ENCODE peak calls at places on chromosomes 3 and 15, in five cellular contexts. S, E, C, B and L are unnamed samples.

GRCh38 chr3:196175717-196176116 is 35.5 kb downstream of the ZDHHC19 start:
- DNase-seq in S (no peak), E (no peak), C (no peak), B (no peak), L (no peak)

GRCh38 chr3:16884748-16885587 is at the start of gene PLCL2:
- DNase-seq in S (no peak), E (peak), C (no peak), B (peak), L (no peak)

GRCh38 chr15:35293353-35294130 is 208.4 kb upstream of the NANOGP8 start:
- DNase-seq in S (no peak), E (peak), C (no peak), B (no peak), L (no peak)

GRCh38 chr15:57485869-57486268 is 105.8 kb upstream of the MYZAP start:
- DNase-seq in S (peak), E (peak), C (no peak), B (no peak), L (no peak)

GRCh38 chr3:101638262-101638745 is 38.6 kb downstream of the ZBTB11 start:
- DNase-seq in S (no peak), E (peak), C (no peak), B (no peak), L (no peak)

GRCh38 chr15:90482124-90483011 is 47.4 kb upstream of the CRTC3 start:
- DNase-seq in S (no peak), E (peak), C (peak), B (no peak), L (peak)

GRCh38 chr15:93454788-93455187 is 365.8 kb upstream of the RGMA start:
- DNase-seq in S (no peak), E (no peak), C (no peak), B (no peak), L (no peak)

GRCh38 chr3:40608091-40608490 is 83.3 kb downstream of the ZNF621 start:
- DNase-seq in S (no peak), E (no peak), C (no peak), B (no peak), L (no peak)

GRCh38 chr15:77454265-77454664 is 33.6 kb downstream of the HMG20A start:
- DNase-seq in S (no peak), E (peak), C (no peak), B (no peak), L (no peak)

GRCh38 chr3:191356586-191357439 is 26.5 kb upstream of the UTS2B start:
- DNase-seq in S (peak), E (peak), C (no peak), B (no peak), L (no peak)

GRCh38 chr15:41559489-41560177 is 621 bp downstream of the TYRO3 start:
- DNase-seq in S (no peak), E (no peak), C (peak), B (no peak), L (no peak)

GRCh38 chr15:92095691-92096090 is 242.2 kb downstream of the SLCO3A1 start:
- DNase-seq in S (no peak), E (no peak), C (no peak), B (no peak), L (no peak)

GRCh38 chr3:127011270-127011992 is 28.5 kb downstream of the PLXNA1 start:
- DNase-seq in S (no peak), E (no peak), C (no peak), B (no peak), L (no peak)

GRCh38 chr3:38549957-38550840 is 54.1 kb downstream of the EXOG start:
- DNase-seq in S (no peak), E (no peak), C (no peak), B (no peak), L (no peak)

GRCh38 chr3:58804914-58805313 is 138.3 kb upstream of the FAM3D start:
- DNase-seq in S (no peak), E (no peak), C (no peak), B (no peak), L (no peak)

GRCh38 chr15:26038693-26039092 is 175.6 kb upstream of the ATP10A start:
- DNase-seq in S (no peak), E (no peak), C (no peak), B (no peak), L (no peak)

GRCh38 chr3:157441102-157441622 is 4.5 kb downstream of the PTX3 start:
- DNase-seq in S (no peak), E (no peak), C (no peak), B (no peak), L (no peak)

GRCh38 chr3:55716044-55716443 is 228.9 kb upstream of the WNT5A start:
- DNase-seq in S (no peak), E (no peak), C (no peak), B (no peak), L (no peak)

GRCh38 chr3:128297401-128298138 is 144.3 kb downstream of the EEFSEC start:
- DNase-seq in S (peak), E (peak), C (no peak), B (no peak), L (no peak)

GRCh38 chr3:115217678-115218451 is 70.8 kb upstream of the ZBTB20 start:
- DNase-seq in S (peak), E (peak), C (peak), B (no peak), L (peak)

GRCh38 chr15:67823371-67824156 is 1.7 kb upstream of the SKOR1 start:
- DNase-seq in S (no peak), E (no peak), C (no peak), B (no peak), L (no peak)

GRCh38 chr3:11706604-11707003 is 62.9 kb upstream of the VGLL4 start:
- DNase-seq in S (no peak), E (no peak), C (no peak), B (no peak), L (no peak)